ENCODE peak calls at places on chromosomes 5 and 9, in eight cellular contexts. N is mammary epithelial cell; S is HCT116; E is CD8-positive, alpha-beta T cell; K is foreskin fibroblast; T is fibroblast of lung; U is choroid plexus epithelial cell; L is lung. M is an unnamed sample.

GRCh38 chr5:33275391-33275790 is 165.4 kb upstream of the TARS1 start:
- DNase-seq in N (no peak), L (no peak), K (no peak), U (no peak), E (no peak), T (no peak), S (no peak), M (no peak)

GRCh38 chr5:151063590-151063989 is 17.2 kb downstream of the TNIP1 start:
- DNase-seq in T (peak), K (peak), N (no peak), U (peak), S (no peak), E (no peak), L (no peak), M (no peak)

GRCh38 chr5:120254385-120254784 is 209.7 kb upstream of the PRR16 start:
- DNase-seq in T (peak), U (peak), S (no peak), L (no peak), K (peak), E (no peak), N (peak), M (no peak)

GRCh38 chr5:92380069-92380770 is 997.1 kb upstream of the ARRDC3 start:
- DNase-seq in K (peak), N (peak), L (no peak), U (peak), T (peak), S (no peak), E (no peak), M (peak)

GRCh38 chr5:12023614-12024241 is 119.5 kb upstream of the CTNND2 start:
- DNase-seq in T (peak), U (peak), L (no peak), E (no peak), N (peak), S (no peak), K (peak), M (peak)

GRCh38 chr5:6831678-6832077 is 118.4 kb downstream of the TENT4A start:
- DNase-seq in U (no peak), N (no peak), T (no peak), S (no peak), L (no peak), K (no peak), E (no peak), M (no peak)

GRCh38 chr9:27339661-27340295 is 42.8 kb upstream of the EQTN start:
- DNase-seq in N (no peak), S (no peak), T (no peak), U (no peak), L (no peak), K (no peak), E (no peak), M (no peak)

GRCh38 chr9:68808481-68808880 is 103.4 kb downstream of the PIP5K1B start:
- DNase-seq in N (no peak), L (no peak), E (no peak), U (no peak), T (no peak), S (no peak), K (no peak), M (no peak)

GRCh38 chr5:134020188-134020587 is 15.4 kb upstream of the VDAC1 start:
- DNase-seq in N (no peak), U (no peak), S (no peak), K (no peak), L (no peak), E (no peak), T (no peak), M (no peak)

GRCh38 chr5:123997354-123998215 is 485.6 kb downstream of the CSNK1G3 start:
- DNase-seq in T (peak), U (peak), S (no peak), L (no peak), E (no peak), K (peak), N (peak), M (peak)

GRCh38 chr5:139374909-139375308 is 8.2 kb downstream of the SLC23A1 start:
- DNase-seq in T (no peak), L (no peak), K (no peak), E (no peak), N (no peak), U (no peak), S (no peak), M (no peak)

GRCh38 chr9:116549061-116549664 is 137.9 kb upstream of the TRIM32 start:
- DNase-seq in N (peak), L (peak), U (peak), K (peak), T (peak), S (peak), E (no peak), M (peak)

GRCh38 chr5:33608476-33609026 is 167.8 kb downstream of the TARS1 start:
- DNase-seq in N (no peak), E (no peak), U (peak), L (no peak), T (peak), S (no peak), K (peak), M (no peak)

GRCh38 chr5:16888694-16889124 is 47.4 kb downstream of the MYO10 start:
- DNase-seq in T (peak), E (no peak), K (peak), L (no peak), U (no peak), S (no peak), N (peak), M (peak)

GRCh38 chr5:118775790-118776499 is 212.4 kb downstream of the DTWD2 start:
- DNase-seq in L (no peak), T (no peak), E (no peak), S (no peak), U (no peak), N (no peak), K (no peak), M (no peak)

GRCh38 chr5:159105318-159106053 is 5.8 kb upstream of the EBF1 start:
- DNase-seq in T (no peak), K (no peak), L (no peak), S (no peak), N (no peak), U (no peak), E (no peak), M (no peak)

GRCh38 chr5:2848634-2849033 is 97.2 kb upstream of the IRX2 start:
- DNase-seq in S (no peak), T (no peak), N (peak), K (peak), L (no peak), U (no peak), E (no peak), M (no peak)

GRCh38 chr9:121860744-121861143 is 209.3 kb downstream of the DAB2IP start:
- DNase-seq in E (no peak), S (no peak), N (peak), U (peak), K (peak), T (peak), L (no peak), M (peak)

GRCh38 chr5:65907138-65907537 is 19.2 kb upstream of the ERBIN start:
- DNase-seq in E (no peak), S (no peak), N (peak), T (no peak), K (peak), U (peak), L (no peak), M (no peak)

GRCh38 chr5:16727937-16728336 is 111.1 kb upstream of the RETREG1 start:
- DNase-seq in K (peak), L (no peak), E (no peak), N (no peak), U (no peak), S (no peak), T (no peak), M (peak)

GRCh38 chr9:100933656-100934055 is 94.9 kb upstream of the PLPPR1 start:
- DNase-seq in E (no peak), L (no peak), N (peak), S (no peak), U (peak), K (no peak), T (no peak), M (no peak)

GRCh38 chr9:17793713-17794622 is 215.1 kb downstream of the SH3GL2 start:
- DNase-seq in S (peak), L (no peak), E (no peak), U (peak), T (no peak), K (peak), N (peak), M (peak)

GRCh38 chr5:125870271-125870670 is 552.9 kb upstream of the GRAMD2B start:
- DNase-seq in E (no peak), U (no peak), T (peak), S (no peak), L (no peak), K (peak), N (no peak), M (no peak)

GRCh38 chr5:52783226-52783959 is 4.3 kb upstream of the ITGA1 start:
- DNase-seq in E (no peak), K (peak), L (no peak), U (no peak), N (peak), T (peak), S (no peak), M (peak)

GRCh38 chr5:39491210-39491609 is 66.4 kb upstream of the DAB2 start:
- DNase-seq in K (no peak), S (no peak), U (no peak), N (no peak), L (no peak), E (no peak), T (no peak), M (no peak)

GRCh38 chr5:72178910-72179815 is 71.9 kb downstream of the MAP1B start:
- DNase-seq in L (peak), U (peak), T (peak), S (peak), N (peak), K (peak), E (no peak), M (peak)

GRCh38 chr9:72129271-72130156 is 19.7 kb upstream of the GDA start:
- DNase-seq in E (no peak), T (no peak), N (peak), S (no peak), U (no peak), K (no peak), L (no peak), M (no peak)

GRCh38 chr5:72244862-72245371 is 75.1 kb downstream of the MRPS27 start:
- DNase-seq in E (no peak), K (peak), L (no peak), T (peak), S (peak), U (peak), N (no peak), M (peak)

GRCh38 chr5:34735436-34736426 is 79.6 kb downstream of the RAI14 start:
- DNase-seq in L (no peak), N (no peak), U (peak), K (no peak), E (no peak), T (peak), S (no peak), M (peak)

GRCh38 chr5:68455216-68455615 is 239.7 kb downstream of the PIK3R1 start:
- DNase-seq in T (no peak), K (peak), U (no peak), S (no peak), L (no peak), N (no peak), E (no peak), M (no peak)

GRCh38 chr9:95515272-95516113 is 1.3 kb downstream of the PTCH1 start:
- DNase-seq in L (no peak), N (no peak), S (no peak), E (no peak), U (no peak), K (peak), T (no peak), M (no peak)

GRCh38 chr5:16889203-16889971 is 46.7 kb downstream of the MYO10 start:
- DNase-seq in S (no peak), N (no peak), E (no peak), U (peak), T (peak), L (no peak), K (peak), M (peak)

GRCh38 chr9:36862206-36863145 is 171.6 kb downstream of the PAX5 start:
- DNase-seq in T (peak), N (peak), U (peak), L (no peak), E (no peak), S (peak), K (peak), M (peak)

DNA sequence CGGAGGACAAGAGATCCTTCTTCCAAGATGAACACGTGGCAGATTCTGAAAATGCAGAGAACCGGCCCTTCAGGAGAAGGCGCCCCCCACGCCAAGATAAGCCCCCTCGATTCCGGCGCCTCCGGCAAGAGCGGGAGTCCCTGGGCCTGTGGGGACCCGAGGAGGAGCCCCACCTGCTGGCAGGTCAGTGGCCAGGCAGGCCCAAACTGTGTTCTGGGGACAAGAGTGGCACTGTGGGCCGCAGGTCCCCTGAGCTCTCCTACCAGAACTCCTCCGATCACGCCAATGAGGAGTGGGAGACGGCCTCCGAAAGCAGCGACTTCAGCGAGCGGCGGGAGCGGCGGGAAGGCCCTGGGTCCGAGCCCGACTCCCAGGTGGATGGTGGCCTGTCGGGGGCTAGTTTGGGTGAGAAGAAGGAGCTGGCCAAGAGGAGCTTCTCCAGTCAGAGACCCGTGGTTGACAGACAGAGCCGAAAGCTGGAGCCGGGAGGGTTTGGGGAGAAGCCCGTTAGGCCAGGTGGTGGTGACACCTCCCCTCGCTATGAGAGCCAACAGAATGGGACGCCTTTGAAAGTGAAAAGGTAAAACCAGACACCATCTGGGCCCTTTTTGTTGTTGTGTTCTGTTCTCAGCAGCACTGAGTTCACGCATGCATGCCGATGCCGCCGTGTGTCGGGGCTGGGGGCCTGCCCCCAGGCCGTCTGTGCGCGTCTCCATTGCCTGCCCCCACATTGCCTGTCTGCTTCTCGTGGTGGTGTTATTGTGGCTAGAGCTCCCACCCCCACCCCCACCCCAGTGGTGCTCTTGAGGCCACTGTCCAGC is 26.6 kb upstream of the POMT1 start:
- DNase-seq in K (no peak), T (no peak), S (no peak), N (no peak), L (no peak), E (no peak), U (no peak), M (no peak)
- TF ChIP-seq CTCF in K (peak), T (peak), S (no peak), N (no peak), L (no peak), E (peak), U (peak), M (peak)

GRCh38 chr5:178435321-178436238 is 154.6 kb downstream of the COL23A1 start:
- DNase-seq in T (no peak), S (no peak), N (no peak), U (no peak), K (no peak), L (no peak), E (no peak), M (no peak)
- H3K4me3 ChIP-seq in T (no peak), S (no peak), N (no peak), U (no peak), K (no peak), L (no peak), E (no peak), M (no peak)

DNA sequence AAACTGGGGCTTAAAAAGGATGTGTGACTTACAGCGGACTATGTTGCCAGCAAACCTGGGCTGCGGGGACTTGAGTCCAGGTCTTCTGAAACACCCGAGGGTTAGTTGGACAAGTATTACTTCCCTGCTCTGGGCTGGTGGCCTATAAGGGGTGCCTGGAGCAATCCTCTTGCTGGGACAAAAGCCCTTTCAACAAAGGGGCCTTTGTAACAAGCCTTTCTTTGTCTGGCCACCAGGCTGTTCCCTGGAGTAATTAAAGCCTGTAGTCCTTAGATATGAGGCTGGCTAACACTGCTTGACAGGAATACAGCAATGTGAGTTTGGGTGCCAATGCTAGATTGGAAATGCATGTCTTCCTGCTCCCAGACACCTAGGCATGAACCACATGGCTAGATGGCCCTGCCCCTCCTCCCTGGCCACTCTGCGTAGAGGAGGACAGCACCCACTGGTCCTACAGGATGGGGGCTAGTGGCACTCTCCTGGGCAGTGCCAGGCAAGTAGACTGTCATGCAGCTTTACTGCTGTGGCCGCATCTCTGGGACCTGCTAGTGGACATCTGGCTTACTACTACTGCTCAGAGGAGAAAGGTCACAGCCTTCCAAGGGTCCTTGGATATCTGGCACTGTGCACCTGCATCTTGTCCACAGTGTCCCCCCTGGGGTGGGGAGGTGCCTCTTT is 343.1 kb downstream of the ZSWIM6 start:
- DNase-seq in T (no peak), S (peak), K (no peak), L (no peak), E (no peak), N (peak), U (no peak), M (no peak)
- TF ChIP-seq CTCF in T (no peak), S (no peak), K (no peak), L (no peak), E (no peak), N (peak), U (peak), M (no peak)

GRCh38 chr9:127812009-127812408 is 9.3 kb downstream of the FPGS start:
- DNase-seq in E (no peak), T (no peak), U (no peak), K (no peak), S (no peak), L (no peak), N (no peak), M (peak)

GRCh38 chr9:127808347-127809001 is 5.8 kb downstream of the FPGS start:
- DNase-seq in K (no peak), U (no peak), L (no peak), T (no peak), N (no peak), E (no peak), S (no peak), M (no peak)

GRCh38 chr9:127809002-127809561 is 6.4 kb downstream of the FPGS start:
- DNase-seq in L (no peak), N (no peak), E (no peak), S (no peak), K (no peak), T (no peak), U (no peak), M (no peak)

GRCh38 chr9:127810378-127811187 is 7.9 kb downstream of the FPGS start:
- DNase-seq in K (no peak), T (no peak), U (no peak), N (no peak), E (no peak), S (no peak), L (no peak), M (no peak)

DNA sequence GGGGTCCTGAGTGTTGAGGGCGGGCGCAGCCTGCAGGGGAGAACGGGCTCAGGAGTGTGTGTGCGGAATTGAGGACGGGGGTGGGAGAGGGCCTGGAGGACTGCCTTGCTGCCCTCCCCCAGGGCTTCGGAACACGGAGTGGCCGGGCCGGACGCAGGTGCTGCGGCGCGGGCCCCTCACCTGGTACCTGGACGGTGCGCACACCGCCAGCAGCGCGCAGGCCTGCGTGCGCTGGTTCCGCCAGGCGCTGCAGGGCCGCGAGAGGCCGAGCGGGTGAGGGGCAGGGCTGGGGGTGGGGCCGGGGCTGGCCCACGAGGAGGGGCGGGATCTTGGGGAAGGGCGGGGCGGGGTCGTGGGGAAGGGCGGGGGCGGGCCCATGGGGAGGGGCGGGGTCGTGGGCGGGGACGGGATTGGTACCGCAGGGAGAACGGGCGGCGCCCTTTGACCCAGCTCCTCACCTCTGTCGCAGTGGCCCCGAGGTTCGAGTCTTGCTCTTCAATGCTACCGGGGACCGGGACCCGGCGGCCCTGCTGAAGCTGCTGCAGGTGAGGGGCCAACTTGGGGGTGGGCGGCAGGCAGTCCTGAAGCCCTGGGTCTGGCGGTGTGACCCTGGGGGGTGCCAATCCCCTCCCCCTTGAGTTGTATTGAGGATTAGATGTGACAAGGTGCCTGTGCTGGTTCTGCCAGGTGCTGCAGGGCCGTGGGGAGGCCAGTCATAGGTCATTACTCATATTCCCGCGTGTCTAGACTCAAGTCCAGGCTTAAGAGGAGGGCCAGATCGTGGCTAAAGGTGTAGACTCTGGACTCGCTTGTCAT is 7.1 kb downstream of the FPGS start:
- DNase-seq in L (no peak), U (peak), N (peak), E (no peak), K (peak), S (no peak), T (no peak), M (peak)
- H3K4me3 ChIP-seq in L (no peak), U (peak), N (no peak), E (no peak), K (no peak), S (no peak), T (no peak), M (no peak)

GRCh38 chr5:626850-627249 is 14.7 kb downstream of the CEP72 start:
- DNase-seq in E (no peak), N (no peak), U (peak), S (no peak), L (no peak), T (peak), K (peak), M (no peak)
- TF ChIP-seq CTCF in E (no peak), N (no peak), U (peak), S (no peak), L (no peak), T (no peak), K (peak), M (no peak)

M was measured in cardiac fibroblast.